ENCODE peak calls at places on chromosomes 7 and 10, in six cellular contexts. N, P, X, B, I and E are unnamed samples.

GRCh38 chr7:96285579-96285978 is 36.3 kb downstream of the SLC25A13 start:
- DNase-seq in B (no peak), P (no peak), X (no peak), N (no peak), I (no peak), E (no peak)

GRCh38 chr7:5139998-5140397 is 50.0 kb upstream of the WIPI2 start:
- DNase-seq in X (peak), N (peak), P (peak), B (no peak), I (peak), E (no peak)

GRCh38 chr10:77380723-77381122 is 256.9 kb downstream of the KCNMA1 start:
- DNase-seq in I (no peak), X (no peak), P (no peak), B (no peak), N (no peak), E (no peak)

GRCh38 chr10:132335189-132336063 is 3.4 kb downstream of the LRRC27 start:
- DNase-seq in I (no peak), B (peak), X (peak), N (no peak), P (no peak), E (no peak)

GRCh38 chr7:122166260-122166659 is 22.2 kb upstream of the AASS start:
- DNase-seq in P (no peak), I (no peak), X (no peak), N (no peak), B (no peak), E (no peak)

GRCh38 chr10:4685495-4685894 is 140.5 kb upstream of the AKR1E2 start:
- DNase-seq in P (no peak), B (no peak), N (no peak), I (no peak), X (no peak), E (no peak)

GRCh38 chr7:32583791-32584190 is 88.5 kb downstream of the AVL9 start:
- DNase-seq in B (no peak), X (no peak), N (no peak), I (no peak), P (no peak), E (no peak)

GRCh38 chr10:24721254-24722106 is 2.2 kb downstream of the ARHGAP21 start:
- DNase-seq in N (peak), B (peak), P (peak), X (peak), I (peak), E (no peak)

GRCh38 chr7:140454657-140455015 is 24.7 kb downstream of the MKRN1 start:
- DNase-seq in P (no peak), N (no peak), B (no peak), X (no peak), I (no peak), E (no peak)

GRCh38 chr10:119725550-119726290 is at the start of gene INPP5F:
- DNase-seq in N (peak), I (peak), B (peak), P (peak), X (peak), E (peak)
- TF ChIP-seq CTCF in N (no peak), I (peak), B (peak), P (no peak), X (peak), E (no peak)

GRCh38 chr7:130899638-130900401 is 165.8 kb upstream of the KLF14 start:
- DNase-seq in X (no peak), I (no peak), B (no peak), P (no peak), N (peak), E (no peak)

GRCh38 chr7:130896051-130896881 is 162.3 kb upstream of the KLF14 start:
- DNase-seq in I (no peak), B (no peak), N (no peak), P (peak), X (no peak), E (no peak)

GRCh38 chr7:130896898-130897514 is 163.0 kb upstream of the KLF14 start:
- DNase-seq in X (peak), B (no peak), P (peak), N (peak), I (peak), E (no peak)

GRCh38 chr7:130899071-130899451 is 165.1 kb upstream of the KLF14 start:
- DNase-seq in I (no peak), B (no peak), P (no peak), X (no peak), N (no peak), E (no peak)

DNA sequence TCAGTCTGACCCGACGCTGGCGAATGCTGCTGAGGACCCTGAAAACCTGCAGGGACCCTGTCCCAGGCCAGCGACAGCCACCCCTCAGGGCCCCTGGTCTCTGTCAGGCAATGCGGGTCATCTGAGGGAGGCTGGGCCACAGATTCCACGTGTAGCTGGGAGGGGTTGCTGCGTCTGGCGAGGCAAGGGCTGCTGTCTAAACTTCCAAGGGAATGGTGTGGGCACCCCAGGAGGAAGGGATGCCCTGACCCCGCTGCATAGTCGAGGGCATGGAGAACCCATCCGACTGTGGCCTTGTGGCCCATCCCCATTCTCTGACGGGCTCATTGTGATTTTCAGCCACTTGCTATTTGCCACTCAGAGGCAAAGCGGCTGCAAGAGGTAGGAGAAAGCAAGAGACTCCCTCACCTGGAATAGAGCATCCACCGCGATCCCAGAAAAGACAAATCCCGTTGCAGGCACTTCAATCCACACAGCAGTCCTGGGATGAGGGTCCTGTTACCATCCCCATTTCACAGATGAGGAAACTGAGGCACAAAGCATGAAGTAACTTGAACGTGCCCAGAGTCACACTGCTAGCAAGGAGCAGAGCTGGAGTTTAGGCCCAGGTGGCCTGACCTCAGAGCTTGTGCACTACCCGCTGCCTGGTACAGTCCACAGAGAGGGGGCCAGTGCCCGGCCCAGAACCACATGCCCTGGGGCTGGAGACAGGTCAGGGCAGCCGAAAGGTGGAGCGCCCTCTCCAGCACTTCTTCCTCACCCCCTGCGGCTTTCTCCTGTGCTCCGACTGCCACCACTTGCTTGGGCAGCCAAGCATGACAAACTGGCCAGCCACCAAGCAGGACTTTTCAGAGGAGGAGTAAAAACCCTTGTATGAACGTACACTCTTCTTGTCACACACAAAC is 163.8 kb upstream of the KLF14 start:
- DNase-seq in I (no peak), B (no peak), X (no peak), N (peak), P (no peak), E (no peak)
- TF ChIP-seq CTCF in I (no peak), B (no peak), X (no peak), N (peak), P (no peak), E (peak)

GRCh38 chr10:58318346-58318745 is 16.5 kb upstream of the UBE2D1 start:
- DNase-seq in B (no peak), P (no peak), X (no peak), I (no peak), N (no peak), E (no peak)

GRCh38 chr10:58322072-58322834 is 12.6 kb upstream of the UBE2D1 start:
- DNase-seq in B (no peak), P (no peak), N (no peak), I (no peak), X (no peak), E (no peak)

GRCh38 chr10:58316874-58317273 is 17.9 kb upstream of the UBE2D1 start:
- DNase-seq in X (no peak), I (no peak), P (no peak), B (no peak), N (no peak), E (no peak)

GRCh38 chr10:58320351-58321065 is 14.3 kb upstream of the UBE2D1 start:
- DNase-seq in P (no peak), N (no peak), X (no peak), I (no peak), B (no peak), E (no peak)

GRCh38 chr10:58319599-58319998 is 15.2 kb upstream of the UBE2D1 start:
- DNase-seq in P (no peak), N (no peak), B (no peak), I (no peak), X (no peak), E (no peak)
- TF ChIP-seq CTCF in P (no peak), N (no peak), B (no peak), I (no peak), X (no peak), E (no peak)

DNA sequence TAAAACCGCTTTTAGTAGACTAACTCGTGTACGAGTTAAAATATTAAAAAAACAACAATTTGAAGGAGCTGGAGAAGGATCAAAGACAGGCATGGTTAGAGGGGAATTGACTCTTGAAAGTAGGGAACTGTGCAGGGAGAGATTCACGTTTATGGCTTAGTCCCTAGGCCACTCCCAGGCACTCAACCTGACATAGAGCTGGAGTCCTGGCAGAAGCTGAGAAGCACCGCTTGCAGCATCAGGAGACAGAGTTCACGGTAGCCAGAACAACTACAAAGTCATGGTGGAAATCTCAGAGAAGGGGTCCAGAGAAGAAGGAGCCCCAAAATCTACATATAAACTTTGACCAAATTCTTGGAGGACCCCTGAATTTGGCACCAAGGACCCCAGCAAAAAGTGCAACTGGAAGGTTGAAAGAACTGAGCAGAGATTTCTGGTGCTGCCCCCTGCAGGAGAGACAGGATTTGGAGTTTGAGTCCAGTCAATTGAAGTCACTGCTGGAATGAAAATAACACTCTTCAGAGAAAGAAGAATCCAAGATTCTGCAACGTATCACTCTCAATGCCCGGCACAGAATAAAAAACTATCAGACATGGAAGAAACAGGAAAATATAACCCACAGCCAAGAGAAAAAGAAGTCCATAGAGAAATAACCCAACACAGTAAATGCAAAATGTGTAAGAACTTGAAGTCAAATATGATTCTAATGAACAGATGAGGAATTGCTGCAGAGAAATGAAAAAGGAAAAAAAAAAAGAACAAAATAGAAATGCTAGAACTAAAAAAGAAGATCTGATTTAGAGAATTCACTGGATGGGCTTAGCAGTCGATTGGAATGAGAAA is 493.3 kb upstream of the PODXL start:
- DNase-seq in X (no peak), N (peak), I (peak), B (no peak), P (peak), E (no peak)
- TF ChIP-seq CTCF in X (peak), N (peak), I (peak), B (peak), P (peak), E (peak)

DNA sequence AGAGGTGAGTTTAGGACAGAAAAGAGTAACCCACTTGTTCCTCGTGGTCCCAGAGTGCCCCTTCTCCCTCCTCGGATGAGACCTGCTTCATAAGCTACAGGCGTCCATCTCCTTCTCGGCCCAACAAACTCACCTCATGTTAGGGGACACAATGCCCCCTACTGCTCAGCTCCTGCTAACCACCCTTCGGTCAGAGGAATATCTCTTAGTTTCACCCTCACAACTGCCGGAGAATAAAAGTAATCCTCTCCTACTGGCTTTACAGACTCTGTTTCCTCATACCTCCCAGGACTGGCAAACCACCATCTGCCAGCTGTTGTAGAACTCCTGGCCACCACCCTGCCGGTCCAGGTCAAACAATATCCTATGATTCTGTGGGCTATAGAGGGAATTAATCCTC is 3.2 kb downstream of the AKR1B15 start:
- DNase-seq in P (peak), X (no peak), N (no peak), I (no peak), B (no peak), E (no peak)
- TF ChIP-seq CTCF in P (no peak), X (no peak), N (no peak), I (peak), B (no peak), E (peak)

DNA sequence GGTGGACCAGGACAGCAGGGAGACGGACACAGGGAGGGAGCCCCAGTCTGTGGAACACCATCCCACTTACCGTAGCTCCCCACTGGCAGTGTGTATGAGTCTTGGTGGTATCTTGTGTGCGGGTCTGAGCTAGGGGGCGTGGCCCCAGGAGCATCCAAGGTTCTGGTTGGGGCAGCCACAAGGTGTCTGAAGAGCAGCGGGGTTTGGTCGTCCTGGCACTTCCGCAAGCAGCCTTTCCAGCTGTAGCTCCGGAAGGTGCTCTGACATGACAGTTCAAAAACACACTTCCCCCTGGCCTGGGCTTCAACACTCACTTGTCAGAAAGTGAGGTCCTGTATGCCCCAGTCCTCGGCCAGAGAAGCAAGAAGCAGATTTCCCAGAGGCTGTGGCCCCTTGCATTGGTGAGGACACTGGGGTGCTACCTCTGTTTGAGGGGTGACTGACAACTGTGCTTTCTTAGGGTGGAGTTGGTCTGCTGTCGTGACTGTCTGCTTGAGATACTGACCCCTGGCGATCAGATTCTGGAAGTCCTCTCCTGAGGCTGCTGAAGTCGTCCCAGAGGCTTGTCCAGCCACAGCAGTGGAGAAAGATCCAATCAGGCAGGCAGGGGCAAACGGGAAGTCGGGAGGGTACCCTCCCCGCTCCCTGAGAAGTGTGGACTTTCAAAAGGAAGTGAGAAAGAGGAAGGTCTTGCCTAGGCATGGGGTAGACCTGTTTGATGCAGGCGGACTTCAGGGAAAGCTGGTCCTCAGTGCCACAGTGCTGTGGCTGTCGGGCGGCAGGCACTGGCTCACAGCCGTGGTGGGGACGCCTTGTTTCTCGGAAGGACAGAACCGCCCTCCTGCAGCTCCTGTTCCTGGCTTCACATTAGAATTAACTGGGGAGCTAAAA is 51.4 kb upstream of the PFKFB3 start:
- DNase-seq in N (peak), I (peak), P (peak), B (peak), X (peak), E (no peak)
- TF ChIP-seq CTCF in N (peak), I (peak), P (peak), B (peak), X (peak), E (peak)

DNA sequence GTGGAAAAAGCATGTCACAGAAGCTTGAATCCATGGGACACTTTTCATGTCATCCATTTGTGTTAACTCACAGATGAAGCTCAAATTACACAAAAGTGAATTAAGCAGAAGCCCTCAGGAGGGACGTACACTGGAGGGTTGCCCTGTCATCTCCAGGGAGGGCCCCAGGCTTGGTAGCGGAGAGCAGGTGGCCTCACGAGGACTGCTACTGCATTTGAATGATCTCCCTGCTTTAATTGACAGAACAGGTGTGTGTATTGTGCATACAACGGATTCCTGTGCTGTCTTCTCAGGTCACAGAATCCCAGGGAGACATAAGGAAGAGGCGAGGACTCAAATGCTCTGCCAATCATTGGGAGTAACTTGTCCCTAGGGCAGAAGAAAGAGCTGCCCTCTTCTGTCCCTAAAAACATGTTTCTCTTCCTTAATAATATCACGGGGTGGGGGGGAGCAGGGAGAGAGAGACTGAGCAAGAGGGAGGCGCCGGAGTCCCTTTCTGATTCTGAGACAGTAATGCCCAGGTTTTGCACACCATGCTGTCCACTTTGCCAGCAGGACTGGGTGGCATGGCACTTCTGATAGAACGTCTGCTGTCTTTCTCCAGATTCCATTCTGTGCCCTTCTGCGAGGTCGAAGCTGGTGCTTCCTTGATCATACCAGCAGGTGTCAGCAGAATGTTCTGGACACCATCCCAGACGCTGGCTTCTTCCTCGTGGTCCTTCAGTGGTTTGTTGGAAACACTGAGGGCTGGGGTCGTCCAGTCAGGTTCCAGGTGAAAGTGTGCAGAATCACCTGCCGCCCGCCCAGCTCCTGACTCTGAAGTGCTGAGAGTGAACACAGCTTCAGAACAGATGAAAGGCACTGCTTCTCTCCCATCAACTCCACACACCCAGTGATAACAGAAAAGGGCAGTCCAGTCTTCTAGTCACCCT is 26.1 kb upstream of the RASGEF1A start:
- DNase-seq in B (no peak), X (no peak), P (peak), I (peak), N (peak), E (no peak)
- TF ChIP-seq CTCF in B (peak), X (peak), P (peak), I (peak), N (peak), E (peak)

GRCh38 chr10:69064762-69065328 is 23.1 kb upstream of the SRGN start:
- DNase-seq in N (no peak), I (no peak), B (no peak), P (no peak), X (no peak), E (no peak)
- TF ChIP-seq CTCF in N (no peak), I (no peak), B (no peak), P (no peak), X (no peak), E (no peak)